ENCODE peak calls at places on chromosomes 4 and X, in eight cellular contexts. T, K, X, A, C, H, Z and E are unnamed samples.

GRCh38 chr4:168514249-168514852 is 17.5 kb downstream of the PALLD start:
- DNase-seq in T (no peak), K (no peak), X (no peak), A (no peak), C (peak), H (no peak), Z (peak), E (peak)

GRCh38 chrX:44042731-44043130 is 69.5 kb upstream of the NDP start:
- DNase-seq in T (peak), K (peak), X (no peak), A (no peak), C (no peak), H (no peak), Z (peak), E (peak)

GRCh38 chr4:153227501-153227900 is 23.3 kb downstream of the TRIM2 start:
- DNase-seq in T (no peak), K (no peak), X (no peak), A (no peak), C (no peak), H (no peak), Z (no peak), E (no peak)

GRCh38 chr4:128861856-128862518 is 52.5 kb downstream of the JADE1 start:
- DNase-seq in T (no peak), K (no peak), X (no peak), A (no peak), C (no peak), H (no peak), Z (no peak), E (no peak)

GRCh38 chr4:10490996-10491395 is 33.8 kb upstream of the ZNF518B start:
- DNase-seq in T (no peak), K (no peak), X (no peak), A (no peak), C (no peak), H (no peak), Z (no peak), E (no peak)

GRCh38 chr4:3312362-3312761 is 19.5 kb downstream of the RGS12 start:
- DNase-seq in T (no peak), K (no peak), X (no peak), A (no peak), C (no peak), H (peak), Z (no peak), E (no peak)

GRCh38 chr4:139735381-139736256 is 70.0 kb downstream of the MGST2 start:
- DNase-seq in T (peak), K (peak), X (no peak), A (peak), C (peak), H (no peak), Z (peak), E (peak)

GRCh38 chrX:298993-299392 is 17.8 kb downstream of the PLCXD1 start:
- DNase-seq in T (no peak), K (no peak), X (no peak), A (no peak), C (no peak), H (no peak), Z (no peak), E (no peak)

GRCh38 chrX:124217289-124218251 is 114.9 kb upstream of the TEX13D start:
- DNase-seq in T (peak), K (peak), X (no peak), A (no peak), C (peak), H (no peak), Z (peak), E (no peak)

GRCh38 chr4:29539226-29539625 is 1180.9 kb upstream of the PCDH7 start:
- DNase-seq in T (no peak), K (no peak), X (no peak), A (no peak), C (no peak), H (no peak), Z (peak), E (peak)

GRCh38 chr4:51997647-51998046 is 22.5 kb downstream of the LRRC66 start:
- DNase-seq in T (no peak), K (no peak), X (no peak), A (no peak), C (no peak), H (no peak), Z (no peak), E (no peak)

GRCh38 chr4:128653514-128654420 is 155.7 kb upstream of the JADE1 start:
- DNase-seq in T (peak), K (peak), X (no peak), A (peak), C (peak), H (no peak), Z (peak), E (peak)

GRCh38 chr4:38075370-38076152 is 115.4 kb downstream of the PTTG2 start:
- DNase-seq in T (no peak), K (peak), X (no peak), A (no peak), C (peak), H (no peak), Z (peak), E (peak)

GRCh38 chrX:10974920-10975319 is 136.2 kb upstream of the HCCS start:
- DNase-seq in T (no peak), K (no peak), X (no peak), A (no peak), C (peak), H (no peak), Z (no peak), E (no peak)

GRCh38 chr4:110344165-110344564 is 131.8 kb upstream of the ENPEP start:
- DNase-seq in T (no peak), K (peak), X (no peak), A (no peak), C (no peak), H (no peak), Z (peak), E (peak)

GRCh38 chrX:45849261-45849660 is 648.6 kb upstream of the DIPK2B start:
- DNase-seq in T (no peak), K (peak), X (no peak), A (no peak), C (peak), H (no peak), Z (peak), E (peak)

GRCh38 chr4:153024466-153024865 is 88.3 kb downstream of the FHDC1 start:
- DNase-seq in T (no peak), K (no peak), X (no peak), A (no peak), C (no peak), H (no peak), Z (no peak), E (no peak)

GRCh38 chr4:114264877-114265291 is 285.4 kb upstream of the ARSJ start:
- DNase-seq in T (no peak), K (no peak), X (no peak), A (no peak), C (peak), H (no peak), Z (no peak), E (no peak)

GRCh38 chrX:107675823-107676555 is 47.7 kb downstream of the PRPS1 start:
- DNase-seq in T (no peak), K (peak), X (no peak), A (no peak), C (peak), H (peak), Z (peak), E (peak)

GRCh38 chr4:97411352-97411751 is 731.9 kb downstream of the STPG2 start:
- DNase-seq in T (no peak), K (no peak), X (no peak), A (no peak), C (no peak), H (no peak), Z (no peak), E (no peak)

GRCh38 chr4:88277711-88278025 is 6.7 kb downstream of the PPM1K start:
- DNase-seq in T (no peak), K (no peak), X (no peak), A (no peak), C (no peak), H (no peak), Z (no peak), E (no peak)
- H3K4me3 ChIP-seq in T (no peak), K (no peak), X (no peak), A (peak), C (no peak), H (no peak), Z (no peak), E (no peak)

GRCh38 chr4:13329963-13330362 is 154.2 kb downstream of the RAB28 start:
- DNase-seq in T (no peak), K (no peak), X (no peak), A (no peak), C (peak), H (no peak), Z (peak), E (peak)
- TF ChIP-seq CTCF in T (no peak), K (no peak), X (no peak), A (no peak), C (no peak), H (no peak), Z (no peak), E (no peak)

GRCh38 chrX:136203438-136203837 is 47.8 kb downstream of the MAP7D3 start:
- DNase-seq in T (no peak), K (no peak), X (no peak), A (no peak), C (no peak), H (no peak), Z (no peak), E (no peak)
- H3K4me3 ChIP-seq in T (no peak), K (no peak), X (no peak), A (peak), C (no peak), H (no peak), Z (no peak), E (no peak)

GRCh38 chrX:135707880-135708279 is 5.6 kb upstream of the CT45A1 start:
- DNase-seq in T (peak), K (no peak), X (no peak), A (no peak), C (no peak), H (no peak), Z (peak), E (peak)
- TF ChIP-seq CTCF in T (no peak), K (peak), X (no peak), A (peak), C (no peak), H (no peak), Z (no peak), E (peak)

GRCh38 chrX:154098551-154098950 is 1.0 kb upstream of the MECP2 start:
- DNase-seq in T (no peak), K (no peak), X (no peak), A (no peak), C (no peak), H (no peak), Z (no peak), E (no peak)

GRCh38 chrX:154094833-154095232 is 2.7 kb downstream of the MECP2 start:
- DNase-seq in T (no peak), K (no peak), X (no peak), A (no peak), C (no peak), H (no peak), Z (no peak), E (no peak)

GRCh38 chrX:154097597-154098541 is at the start of gene MECP2:
- DNase-seq in T (peak), K (peak), X (peak), A (peak), C (peak), H (peak), Z (peak), E (peak)

GRCh38 chrX:154097003-154097596 is 417 bp downstream of the MECP2 start:
- DNase-seq in T (peak), K (peak), X (peak), A (peak), C (peak), H (peak), Z (peak), E (peak)

GRCh38 chrX:154096140-154097002 is 1.1 kb downstream of the MECP2 start:
- DNase-seq in T (no peak), K (no peak), X (no peak), A (peak), C (peak), H (no peak), Z (peak), E (peak)
- H3K4me3 ChIP-seq in T (peak), K (peak), X (peak), A (peak), C (peak), H (peak), Z (peak), E (peak)

GRCh38 chr4:95156452-95156765 is 392.4 kb downstream of the UNC5C start:
- DNase-seq in T (no peak), K (no peak), X (no peak), A (no peak), C (no peak), H (no peak), Z (no peak), E (no peak)
- TF ChIP-seq CTCF in T (no peak), K (no peak), X (peak), A (no peak), C (no peak), H (no peak), Z (no peak), E (no peak)

GRCh38 chr4:2075171-2075986 is 16.3 kb downstream of the NAT8L start:
- DNase-seq in T (no peak), K (no peak), X (no peak), A (no peak), C (no peak), H (peak), Z (no peak), E (no peak)

GRCh38 chr4:2072971-2073807 is 14.1 kb downstream of the NAT8L start:
- DNase-seq in T (no peak), K (no peak), X (no peak), A (no peak), C (no peak), H (no peak), Z (no peak), E (no peak)

GRCh38 chr4:2073808-2074481 is 14.8 kb downstream of the NAT8L start:
- DNase-seq in T (no peak), K (no peak), X (no peak), A (no peak), C (no peak), H (no peak), Z (no peak), E (no peak)

GRCh38 chr4:2075987-2076907 is 17.1 kb downstream of the NAT8L start:
- DNase-seq in T (no peak), K (no peak), X (no peak), A (no peak), C (no peak), H (peak), Z (no peak), E (no peak)

DNA sequence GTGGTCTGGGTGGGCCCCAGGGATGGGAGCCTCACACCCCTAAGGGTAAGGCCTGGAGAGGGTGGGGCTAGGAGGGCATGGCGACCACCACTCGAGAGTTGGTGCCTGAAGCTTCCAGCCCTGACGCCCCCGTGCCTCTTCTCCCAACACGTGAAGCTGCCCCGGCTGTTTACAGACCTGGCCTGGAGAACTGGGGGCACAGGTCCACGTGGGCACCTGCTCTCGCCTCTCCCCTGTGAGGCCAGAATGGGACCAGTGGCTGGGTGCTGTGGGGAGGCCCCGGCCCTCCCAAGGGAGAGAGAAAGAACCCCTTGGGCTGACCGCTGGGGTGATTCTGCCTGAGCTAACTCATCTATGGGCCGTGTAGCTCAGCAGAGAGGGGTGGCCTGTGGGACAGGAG is 15.5 kb downstream of the NAT8L start:
- DNase-seq in T (no peak), K (no peak), X (no peak), A (no peak), C (no peak), H (no peak), Z (no peak), E (no peak)
- H3K4me3 ChIP-seq in T (no peak), K (no peak), X (no peak), A (no peak), C (no peak), H (no peak), Z (no peak), E (no peak)

GRCh38 chrX:31217111-31217510 is 145.3 kb upstream of the FTHL17 start:
- DNase-seq in T (no peak), K (no peak), X (no peak), A (no peak), C (no peak), H (no peak), Z (no peak), E (no peak)

GRCh38 chrX:31215277-31215815 is 143.5 kb upstream of the FTHL17 start:
- DNase-seq in T (no peak), K (no peak), X (no peak), A (no peak), C (no peak), H (no peak), Z (no peak), E (no peak)

GRCh38 chrX:31212856-31213748 is 141.3 kb upstream of the FTHL17 start:
- DNase-seq in T (no peak), K (no peak), X (no peak), A (no peak), C (no peak), H (no peak), Z (no peak), E (peak)

GRCh38 chrX:31209005-31209612 is 137.3 kb upstream of the FTHL17 start:
- DNase-seq in T (no peak), K (peak), X (no peak), A (no peak), C (no peak), H (no peak), Z (no peak), E (peak)

DNA sequence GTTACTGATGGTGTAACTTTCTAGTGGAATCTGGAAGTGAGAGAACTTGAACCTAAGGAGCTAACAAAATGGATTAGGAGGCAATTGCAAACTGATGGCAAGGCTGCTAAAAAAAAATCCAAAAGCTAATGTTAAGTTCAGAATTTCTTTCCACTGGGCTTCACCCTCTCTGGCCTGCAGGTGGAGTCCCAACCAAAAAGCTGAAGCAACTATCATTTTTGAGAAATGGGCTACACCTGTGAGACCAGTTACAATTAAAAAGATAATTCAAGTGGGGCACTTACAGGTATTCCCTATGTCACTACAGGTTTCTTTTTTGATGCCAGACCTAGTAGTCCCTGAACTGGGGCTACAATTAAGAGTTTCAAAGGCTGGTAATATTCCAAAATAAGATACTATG is 142.1 kb upstream of the FTHL17 start:
- DNase-seq in T (no peak), K (no peak), X (no peak), A (no peak), C (peak), H (no peak), Z (peak), E (peak)
- TF ChIP-seq CTCF in T (peak), K (peak), X (no peak), A (peak), C (peak), H (no peak), Z (peak), E (peak)